ENCODE peak calls at places on chromosomes 11 and 22, in seven cellular contexts. U is NCI-H1092; A is caudate nucleus; P is EL; Q is HAP-1; R is stimulated activated CD8-positive, alpha-beta memory T cell treated with anti-CD3 and anti-CD28 coated beads, Interleukin-4, amount 100 ng/mL, for 24 hours; N is glomerular endothelial cell. Y is an unnamed sample.

GRCh38 chr11:82305123-82305522 is 428.5 kb downstream of the FAM181B start:
- DNase-seq in U (no peak), A (no peak), P (no peak), Q (no peak), R (no peak), N (no peak), Y (no peak)

GRCh38 chr11:69122337-69122641 is 33.4 kb upstream of the SMIM38 start:
- DNase-seq in U (no peak), A (no peak), P (no peak), Q (no peak), R (no peak), N (no peak), Y (no peak)

GRCh38 chr11:65290448-65291165 is 24.1 kb upstream of the CDC42EP2 start:
- DNase-seq in U (no peak), A (peak), P (peak), Q (no peak), R (no peak), N (no peak), Y (no peak)

GRCh38 chr22:41966225-41966606 is 3.0 kb upstream of the SEPTIN3 start:
- DNase-seq in U (no peak), A (no peak), P (no peak), Q (no peak), R (no peak), N (no peak), Y (no peak)

GRCh38 chr22:37623075-37624016 is 14.7 kb downstream of the GGA1 start:
- DNase-seq in U (peak), A (no peak), P (peak), Q (peak), R (peak), N (no peak), Y (no peak)

GRCh38 chr22:50699001-50699753 is 26.6 kb downstream of the SHANK3 start:
- DNase-seq in U (no peak), A (no peak), P (no peak), Q (no peak), R (no peak), N (no peak), Y (no peak)

GRCh38 chr11:18392434-18393321 is 1.7 kb upstream of the LDHA start:
- DNase-seq in U (no peak), A (no peak), P (no peak), Q (no peak), R (no peak), N (no peak), Y (no peak)

GRCh38 chr22:38452373-38453064 is 2.5 kb downstream of the KCNJ4 start:
- DNase-seq in U (no peak), A (peak), P (peak), Q (no peak), R (no peak), N (no peak), Y (no peak)

GRCh38 chr11:94473177-94473799 is 20.4 kb downstream of the MRE11 start:
- DNase-seq in U (no peak), A (no peak), P (no peak), Q (no peak), R (no peak), N (no peak), Y (no peak)

GRCh38 chr22:49013707-49014106 is 814.0 kb downstream of the BRD1 start:
- DNase-seq in U (no peak), A (no peak), P (no peak), Q (no peak), R (no peak), N (no peak), Y (no peak)